ENCODE peak calls at places on chromosomes 11 and 22, in ten cellular contexts. One of them, this sample, is unnamed. For H3K4me1, the result is how much of the 10 kb centered on the place peaks cover.

GRCh38 chr11:24687748-24688147 is 190.9 kb downstream of the LUZP2 start:
- DNase-seq in HCT116: no peak
- DNase-seq in heart left ventricle: no peak
- DNase-seq in lower lobe of right lung: no peak
- DNase-seq in MM.1S: no peak
- DNase-seq in tibial artery: no peak
- DNase-seq in thoracic aorta: no peak
- DNase-seq in ascending aorta: no peak
- DNase-seq in left lung: no peak
- DNase-seq in GM23248: no peak
- DNase-seq in this sample: no peak

GRCh38 chr22:22046370-22046769 is 63.8 kb upstream of the TOP3B start:
- DNase-seq in HCT116: no peak
- DNase-seq in heart left ventricle: no peak
- DNase-seq in lower lobe of right lung: no peak
- DNase-seq in MM.1S: no peak
- DNase-seq in tibial artery: no peak
- DNase-seq in thoracic aorta: no peak
- DNase-seq in ascending aorta: no peak
- DNase-seq in left lung: no peak
- DNase-seq in GM23248: no peak
- DNase-seq in this sample: no peak

GRCh38 chr11:76048763-76049162 is 157.5 kb downstream of the WNT11 start:
- DNase-seq in HCT116: peak
- DNase-seq in heart left ventricle: no peak
- DNase-seq in lower lobe of right lung: no peak
- DNase-seq in MM.1S: no peak
- DNase-seq in tibial artery: no peak
- DNase-seq in thoracic aorta: no peak
- DNase-seq in ascending aorta: no peak
- DNase-seq in left lung: no peak
- DNase-seq in GM23248: no peak
- DNase-seq in this sample: no peak

GRCh38 chr22:30317778-30318177 is 9.0 kb downstream of the TBC1D10A start:
- DNase-seq in HCT116: no peak
- DNase-seq in heart left ventricle: no peak
- DNase-seq in lower lobe of right lung: no peak
- DNase-seq in MM.1S: no peak
- DNase-seq in tibial artery: no peak
- DNase-seq in thoracic aorta: no peak
- DNase-seq in ascending aorta: no peak
- DNase-seq in left lung: no peak
- DNase-seq in GM23248: no peak
- DNase-seq in this sample: no peak

GRCh38 chr11:3056296-3057068 is 741 bp downstream of the CARS1 start:
- DNase-seq in HCT116: no peak
- DNase-seq in heart left ventricle: no peak
- DNase-seq in lower lobe of right lung: no peak
- DNase-seq in MM.1S: no peak
- DNase-seq in tibial artery: peak
- DNase-seq in thoracic aorta: no peak
- DNase-seq in ascending aorta: no peak
- DNase-seq in left lung: no peak
- DNase-seq in GM23248: peak
- DNase-seq in this sample: no peak

GRCh38 chr11:65417702-65418430 is 4.7 kb upstream of the NEAT1 start:
- DNase-seq in HCT116: no peak
- DNase-seq in heart left ventricle: peak
- DNase-seq in lower lobe of right lung: peak
- DNase-seq in MM.1S: no peak
- DNase-seq in tibial artery: peak
- DNase-seq in thoracic aorta: no peak
- DNase-seq in ascending aorta: peak
- DNase-seq in left lung: peak
- DNase-seq in GM23248: peak
- DNase-seq in this sample: peak

GRCh38 chr11:101706541-101706940 is 122.7 kb upstream of the TRPC6 start:
- DNase-seq in HCT116: no peak
- DNase-seq in heart left ventricle: no peak
- DNase-seq in lower lobe of right lung: no peak
- DNase-seq in MM.1S: no peak
- DNase-seq in tibial artery: no peak
- DNase-seq in thoracic aorta: no peak
- DNase-seq in ascending aorta: no peak
- DNase-seq in left lung: no peak
- DNase-seq in GM23248: peak
- DNase-seq in this sample: no peak

GRCh38 chr11:45333506-45333971 is 47.4 kb upstream of the SYT13 start:
- DNase-seq in HCT116: peak
- DNase-seq in heart left ventricle: peak
- DNase-seq in lower lobe of right lung: no peak
- DNase-seq in MM.1S: peak
- DNase-seq in tibial artery: no peak
- DNase-seq in thoracic aorta: no peak
- DNase-seq in ascending aorta: no peak
- DNase-seq in left lung: no peak
- DNase-seq in GM23248: peak
- DNase-seq in this sample: peak

GRCh38 chr22:41526802-41527799 is 17.2 kb downstream of the POLR3H start:
- DNase-seq in HCT116: no peak
- DNase-seq in heart left ventricle: no peak
- DNase-seq in lower lobe of right lung: peak
- DNase-seq in MM.1S: peak
- DNase-seq in tibial artery: no peak
- DNase-seq in thoracic aorta: no peak
- DNase-seq in ascending aorta: peak
- DNase-seq in left lung: no peak
- DNase-seq in GM23248: peak
- DNase-seq in this sample: no peak

GRCh38 chr11:19814421-19814820 is 101.8 kb downstream of the NAV2 start:
- DNase-seq in HCT116: no peak
- DNase-seq in heart left ventricle: no peak
- DNase-seq in lower lobe of right lung: no peak
- DNase-seq in MM.1S: no peak
- DNase-seq in tibial artery: no peak
- DNase-seq in thoracic aorta: no peak
- DNase-seq in ascending aorta: no peak
- DNase-seq in left lung: no peak
- DNase-seq in GM23248: no peak
- DNase-seq in this sample: no peak

GRCh38 chr11:82194521-82194920 is 539.1 kb downstream of the FAM181B start:
- DNase-seq in HCT116: no peak
- DNase-seq in heart left ventricle: no peak
- DNase-seq in lower lobe of right lung: no peak
- DNase-seq in MM.1S: peak
- DNase-seq in tibial artery: no peak
- DNase-seq in thoracic aorta: no peak
- DNase-seq in ascending aorta: no peak
- DNase-seq in left lung: no peak
- DNase-seq in GM23248: no peak
- DNase-seq in this sample: no peak

DNA sequence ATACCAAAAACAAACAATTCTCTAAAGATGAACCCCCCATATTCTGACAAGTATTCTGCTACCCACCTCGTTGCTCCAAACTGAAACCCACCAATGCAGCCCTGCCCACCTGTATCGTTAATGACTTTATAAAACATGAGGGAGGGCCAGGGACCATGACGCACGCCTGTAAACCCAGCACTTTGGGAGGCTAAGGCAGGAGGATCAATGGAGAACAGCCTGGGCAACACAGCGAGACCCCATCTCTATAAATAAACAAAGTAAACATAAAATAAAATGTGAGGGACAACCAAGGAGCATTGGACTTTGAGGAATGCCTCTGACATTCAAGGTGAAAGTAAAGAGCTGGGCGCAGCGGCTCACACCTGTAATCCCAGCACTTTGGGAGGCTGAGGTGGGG is 39.8 kb upstream of the ATXN10 start:
- DNase-seq in HCT116: no peak
- DNase-seq in heart left ventricle: no peak
- DNase-seq in lower lobe of right lung: no peak
- DNase-seq in MM.1S: no peak
- DNase-seq in tibial artery: no peak
- DNase-seq in thoracic aorta: no peak
- DNase-seq in ascending aorta: no peak
- DNase-seq in left lung: no peak
- DNase-seq in GM23248: no peak
- DNase-seq in this sample: no peak
- H3K4me3 ChIP-seq in HCT116: no peak
- H3K4me3 ChIP-seq in heart left ventricle: no peak
- H3K4me3 ChIP-seq in lower lobe of right lung: no peak
- H3K4me3 ChIP-seq in MM.1S: no peak
- H3K4me3 ChIP-seq in tibial artery: no peak
- H3K4me3 ChIP-seq in thoracic aorta: no peak
- H3K4me3 ChIP-seq in ascending aorta: no peak
- H3K4me3 ChIP-seq in left lung: no peak
- H3K4me3 ChIP-seq in GM23248: no peak
- H3K4me3 ChIP-seq in this sample: no peak

GRCh38 chr22:31871475-31871874 is 72.9 kb upstream of the YWHAH start:
- DNase-seq in HCT116: no peak
- DNase-seq in heart left ventricle: no peak
- DNase-seq in lower lobe of right lung: no peak
- DNase-seq in MM.1S: no peak
- DNase-seq in tibial artery: no peak
- DNase-seq in thoracic aorta: no peak
- DNase-seq in ascending aorta: no peak
- DNase-seq in left lung: no peak
- DNase-seq in GM23248: no peak
- DNase-seq in this sample: no peak
- H3K27ac ChIP-seq in HCT116: no peak
- H3K27ac ChIP-seq in heart left ventricle: no peak
- H3K27ac ChIP-seq in lower lobe of right lung: peak
- H3K27ac ChIP-seq in MM.1S: no peak
- H3K27ac ChIP-seq in tibial artery: no peak
- H3K27ac ChIP-seq in thoracic aorta: no peak
- H3K27ac ChIP-seq in ascending aorta: no peak
- H3K27ac ChIP-seq in left lung: no peak
- H3K27ac ChIP-seq in GM23248: no peak
- H3K27ac ChIP-seq in this sample: no peak

GRCh38 chr11:130161441-130161840 is 1.9 kb downstream of the ST14 start:
- DNase-seq in HCT116: no peak
- DNase-seq in heart left ventricle: no peak
- DNase-seq in lower lobe of right lung: no peak
- DNase-seq in MM.1S: no peak
- DNase-seq in tibial artery: no peak
- DNase-seq in thoracic aorta: no peak
- DNase-seq in ascending aorta: no peak
- DNase-seq in left lung: no peak
- DNase-seq in GM23248: no peak
- DNase-seq in this sample: no peak
- H3K4me1 ChIP-seq in HCT116: half or more
- H3K4me1 ChIP-seq in heart left ventricle: under half
- H3K4me1 ChIP-seq in lower lobe of right lung: half or more
- H3K4me1 ChIP-seq in MM.1S: under half
- H3K4me1 ChIP-seq in tibial artery: under half
- H3K4me1 ChIP-seq in thoracic aorta: under half
- H3K4me1 ChIP-seq in ascending aorta: under half
- H3K4me1 ChIP-seq in left lung: under half
- H3K4me1 ChIP-seq in GM23248: under half
- H3K4me1 ChIP-seq in this sample: under half

GRCh38 chr11:66885469-66886316 is 28.8 kb downstream of the LRFN4 start:
- DNase-seq in HCT116: no peak
- DNase-seq in heart left ventricle: no peak
- DNase-seq in lower lobe of right lung: no peak
- DNase-seq in MM.1S: no peak
- DNase-seq in tibial artery: no peak
- DNase-seq in thoracic aorta: no peak
- DNase-seq in ascending aorta: no peak
- DNase-seq in left lung: no peak
- DNase-seq in GM23248: no peak
- DNase-seq in this sample: peak

GRCh38 chr11:66886317-66886588 is 29.4 kb downstream of the LRFN4 start:
- DNase-seq in HCT116: no peak
- DNase-seq in heart left ventricle: no peak
- DNase-seq in lower lobe of right lung: no peak
- DNase-seq in MM.1S: no peak
- DNase-seq in tibial artery: no peak
- DNase-seq in thoracic aorta: no peak
- DNase-seq in ascending aorta: no peak
- DNase-seq in left lung: no peak
- DNase-seq in GM23248: no peak
- DNase-seq in this sample: no peak

GRCh38 chr11:66888282-66888681 is 31.4 kb downstream of the LRFN4 start:
- DNase-seq in HCT116: no peak
- DNase-seq in heart left ventricle: no peak
- DNase-seq in lower lobe of right lung: no peak
- DNase-seq in MM.1S: no peak
- DNase-seq in tibial artery: no peak
- DNase-seq in thoracic aorta: no peak
- DNase-seq in ascending aorta: no peak
- DNase-seq in left lung: no peak
- DNase-seq in GM23248: no peak
- DNase-seq in this sample: no peak

GRCh38 chr11:66887531-66887930 is 30.7 kb downstream of the LRFN4 start:
- DNase-seq in HCT116: no peak
- DNase-seq in heart left ventricle: peak
- DNase-seq in lower lobe of right lung: no peak
- DNase-seq in MM.1S: no peak
- DNase-seq in tibial artery: no peak
- DNase-seq in thoracic aorta: no peak
- DNase-seq in ascending aorta: no peak
- DNase-seq in left lung: no peak
- DNase-seq in GM23248: no peak
- DNase-seq in this sample: no peak

GRCh38 chr11:66886671-66887221 is 29.9 kb downstream of the LRFN4 start:
- DNase-seq in HCT116: peak
- DNase-seq in heart left ventricle: peak
- DNase-seq in lower lobe of right lung: no peak
- DNase-seq in MM.1S: no peak
- DNase-seq in tibial artery: no peak
- DNase-seq in thoracic aorta: no peak
- DNase-seq in ascending aorta: no peak
- DNase-seq in left lung: no peak
- DNase-seq in GM23248: peak
- DNase-seq in this sample: no peak
- H3K4me3 ChIP-seq in HCT116: peak
- H3K4me3 ChIP-seq in heart left ventricle: no peak
- H3K4me3 ChIP-seq in lower lobe of right lung: no peak
- H3K4me3 ChIP-seq in MM.1S: no peak
- H3K4me3 ChIP-seq in tibial artery: no peak
- H3K4me3 ChIP-seq in thoracic aorta: no peak
- H3K4me3 ChIP-seq in ascending aorta: no peak
- H3K4me3 ChIP-seq in left lung: no peak
- H3K4me3 ChIP-seq in GM23248: no peak
- H3K4me3 ChIP-seq in this sample: no peak

This sample was measured in right cardiac atrium.